ENCODE peak calls at places on chromosomes 13 and 19, in five cellular contexts. One of them, this sample, is unnamed.

GRCh38 chr19:43739419-43739818 is 15.3 kb downstream of the SMG9 start:
- DNase-seq in astrocyte of the spinal cord: no peak
- DNase-seq in upper lobe of right lung: no peak
- DNase-seq in fibroblast of mammary gland: no peak
- DNase-seq in activated B cell treated with CpG ODN at 0.5 μM for 24 hours: no peak
- DNase-seq in this sample: no peak

GRCh38 chr13:87859261-87859660 is 188.1 kb downstream of the SLITRK5 start:
- DNase-seq in activated B cell treated with CpG ODN at 0.5 μM for 24 hours: no peak
- DNase-seq in upper lobe of right lung: no peak
- DNase-seq in fibroblast of mammary gland: no peak
- DNase-seq in astrocyte of the spinal cord: no peak
- DNase-seq in this sample: no peak

GRCh38 chr19:17205237-17206140 is 9.7 kb upstream of the USE1 start:
- DNase-seq in upper lobe of right lung: peak
- DNase-seq in activated B cell treated with CpG ODN at 0.5 μM for 24 hours: peak
- DNase-seq in astrocyte of the spinal cord: peak
- DNase-seq in fibroblast of mammary gland: peak
- DNase-seq in this sample: no peak

GRCh38 chr19:51688665-51689571 is 4.2 kb upstream of the SPACA6 start:
- DNase-seq in fibroblast of mammary gland: peak
- DNase-seq in astrocyte of the spinal cord: peak
- DNase-seq in upper lobe of right lung: peak
- DNase-seq in activated B cell treated with CpG ODN at 0.5 μM for 24 hours: no peak
- DNase-seq in this sample: peak

GRCh38 chr13:78022164-78022877 is 103.7 kb upstream of the EDNRB start:
- DNase-seq in astrocyte of the spinal cord: peak
- DNase-seq in upper lobe of right lung: no peak
- DNase-seq in activated B cell treated with CpG ODN at 0.5 μM for 24 hours: peak
- DNase-seq in fibroblast of mammary gland: peak
- DNase-seq in this sample: no peak

GRCh38 chr19:31140717-31141116 is 208.5 kb downstream of the TSHZ3 start:
- DNase-seq in fibroblast of mammary gland: peak
- DNase-seq in activated B cell treated with CpG ODN at 0.5 μM for 24 hours: no peak
- DNase-seq in upper lobe of right lung: no peak
- DNase-seq in astrocyte of the spinal cord: peak
- DNase-seq in this sample: no peak

GRCh38 chr19:32287811-32288227 is 57.6 kb upstream of the ZNF507 start:
- DNase-seq in astrocyte of the spinal cord: peak
- DNase-seq in upper lobe of right lung: peak
- DNase-seq in fibroblast of mammary gland: peak
- DNase-seq in activated B cell treated with CpG ODN at 0.5 μM for 24 hours: no peak
- DNase-seq in this sample: no peak

GRCh38 chr19:29497686-29498436 is 27.9 kb upstream of the VSTM2B start:
- DNase-seq in upper lobe of right lung: peak
- DNase-seq in activated B cell treated with CpG ODN at 0.5 μM for 24 hours: no peak
- DNase-seq in astrocyte of the spinal cord: no peak
- DNase-seq in fibroblast of mammary gland: no peak
- DNase-seq in this sample: no peak

GRCh38 chr13:93235258-93236015 is 8.8 kb downstream of the GPC6 start:
- DNase-seq in activated B cell treated with CpG ODN at 0.5 μM for 24 hours: no peak
- DNase-seq in upper lobe of right lung: no peak
- DNase-seq in fibroblast of mammary gland: peak
- DNase-seq in astrocyte of the spinal cord: peak
- DNase-seq in this sample: no peak

GRCh38 chr19:38409631-38410133 is 6.8 kb downstream of the FAM98C start:
- DNase-seq in astrocyte of the spinal cord: peak
- DNase-seq in fibroblast of mammary gland: peak
- DNase-seq in activated B cell treated with CpG ODN at 0.5 μM for 24 hours: no peak
- DNase-seq in upper lobe of right lung: no peak
- DNase-seq in this sample: no peak

GRCh38 chr13:105464249-105464648 is 1071.2 kb downstream of the EFNB2 start:
- DNase-seq in fibroblast of mammary gland: no peak
- DNase-seq in activated B cell treated with CpG ODN at 0.5 μM for 24 hours: no peak
- DNase-seq in upper lobe of right lung: no peak
- DNase-seq in astrocyte of the spinal cord: peak
- DNase-seq in this sample: no peak

GRCh38 chr19:29694669-29695627 is 20.1 kb downstream of the C19orf12 start:
- DNase-seq in astrocyte of the spinal cord: peak
- DNase-seq in fibroblast of mammary gland: peak
- DNase-seq in activated B cell treated with CpG ODN at 0.5 μM for 24 hours: peak
- DNase-seq in upper lobe of right lung: peak
- DNase-seq in this sample: no peak

GRCh38 chr13:23558675-23559536 is 11.3 kb upstream of the TNFRSF19 start:
- DNase-seq in astrocyte of the spinal cord: peak
- DNase-seq in fibroblast of mammary gland: peak
- DNase-seq in activated B cell treated with CpG ODN at 0.5 μM for 24 hours: no peak
- DNase-seq in upper lobe of right lung: peak
- DNase-seq in this sample: no peak

GRCh38 chr19:55156202-55157063 is 1.1 kb downstream of the TNNI3 start:
- DNase-seq in astrocyte of the spinal cord: no peak
- DNase-seq in fibroblast of mammary gland: peak
- DNase-seq in activated B cell treated with CpG ODN at 0.5 μM for 24 hours: no peak
- DNase-seq in upper lobe of right lung: peak
- DNase-seq in this sample: peak

GRCh38 chr19:47589824-47590223 is 16.9 kb upstream of the ZNF541 start:
- DNase-seq in fibroblast of mammary gland: no peak
- DNase-seq in activated B cell treated with CpG ODN at 0.5 μM for 24 hours: no peak
- DNase-seq in astrocyte of the spinal cord: no peak
- DNase-seq in upper lobe of right lung: no peak
- DNase-seq in this sample: no peak

GRCh38 chr19:13956365-13956744 is 4.0 kb downstream of the DCAF15 start:
- DNase-seq in astrocyte of the spinal cord: no peak
- DNase-seq in fibroblast of mammary gland: no peak
- DNase-seq in activated B cell treated with CpG ODN at 0.5 μM for 24 hours: no peak
- DNase-seq in upper lobe of right lung: no peak
- DNase-seq in this sample: no peak

GRCh38 chr13:114031631-114032030 is 57.8 kb upstream of the C13orf46 start:
- DNase-seq in upper lobe of right lung: no peak
- DNase-seq in astrocyte of the spinal cord: no peak
- DNase-seq in activated B cell treated with CpG ODN at 0.5 μM for 24 hours: no peak
- DNase-seq in fibroblast of mammary gland: no peak
- DNase-seq in this sample: no peak

GRCh38 chr19:56678205-56678604 is 6.6 kb upstream of the ZNF835 start:
- DNase-seq in upper lobe of right lung: no peak
- DNase-seq in fibroblast of mammary gland: no peak
- DNase-seq in astrocyte of the spinal cord: no peak
- DNase-seq in activated B cell treated with CpG ODN at 0.5 μM for 24 hours: no peak
- DNase-seq in this sample: no peak

GRCh38 chr13:30796132-30796832 is 60.9 kb downstream of the ALOX5AP start:
- DNase-seq in activated B cell treated with CpG ODN at 0.5 μM for 24 hours: no peak
- DNase-seq in upper lobe of right lung: no peak
- DNase-seq in astrocyte of the spinal cord: peak
- DNase-seq in fibroblast of mammary gland: peak
- DNase-seq in this sample: no peak

GRCh38 chr13:63942372-63942771 is 2526.7 kb upstream of the PCDH20 start:
- DNase-seq in upper lobe of right lung: no peak
- DNase-seq in activated B cell treated with CpG ODN at 0.5 μM for 24 hours: no peak
- DNase-seq in astrocyte of the spinal cord: no peak
- DNase-seq in fibroblast of mammary gland: peak
- DNase-seq in this sample: no peak

GRCh38 chr13:67197704-67198103 is 32.4 kb downstream of the PCDH9 start:
- DNase-seq in activated B cell treated with CpG ODN at 0.5 μM for 24 hours: no peak
- DNase-seq in upper lobe of right lung: no peak
- DNase-seq in astrocyte of the spinal cord: no peak
- DNase-seq in fibroblast of mammary gland: no peak
- DNase-seq in this sample: no peak

GRCh38 chr19:15107056-15108010 is at the start of gene SYDE1:
- DNase-seq in activated B cell treated with CpG ODN at 0.5 μM for 24 hours: no peak
- DNase-seq in astrocyte of the spinal cord: peak
- DNase-seq in fibroblast of mammary gland: peak
- DNase-seq in upper lobe of right lung: no peak
- DNase-seq in this sample: no peak

GRCh38 chr19:5045956-5046338 is 77.0 kb downstream of the KDM4B start:
- DNase-seq in upper lobe of right lung: no peak
- DNase-seq in activated B cell treated with CpG ODN at 0.5 μM for 24 hours: no peak
- DNase-seq in astrocyte of the spinal cord: no peak
- DNase-seq in fibroblast of mammary gland: no peak
- DNase-seq in this sample: no peak

GRCh38 chr13:86569119-86569518 is 769.9 kb upstream of the SLITRK6 start:
- DNase-seq in upper lobe of right lung: no peak
- DNase-seq in astrocyte of the spinal cord: peak
- DNase-seq in fibroblast of mammary gland: peak
- DNase-seq in activated B cell treated with CpG ODN at 0.5 μM for 24 hours: no peak
- DNase-seq in this sample: no peak

GRCh38 chr13:20188649-20189553 is 3.8 kb downstream of the GJB2 start:
- DNase-seq in upper lobe of right lung: peak
- DNase-seq in astrocyte of the spinal cord: no peak
- DNase-seq in activated B cell treated with CpG ODN at 0.5 μM for 24 hours: no peak
- DNase-seq in fibroblast of mammary gland: no peak
- DNase-seq in this sample: no peak

GRCh38 chr19:3397266-3398022 is 31.1 kb downstream of the NFIC start:
- DNase-seq in fibroblast of mammary gland: peak
- DNase-seq in upper lobe of right lung: peak
- DNase-seq in activated B cell treated with CpG ODN at 0.5 μM for 24 hours: no peak
- DNase-seq in astrocyte of the spinal cord: peak
- DNase-seq in this sample: no peak

GRCh38 chr19:33502521-33502920 is 19.1 kb downstream of the PEPD start:
- DNase-seq in fibroblast of mammary gland: no peak
- DNase-seq in activated B cell treated with CpG ODN at 0.5 μM for 24 hours: no peak
- DNase-seq in upper lobe of right lung: no peak
- DNase-seq in astrocyte of the spinal cord: no peak
- DNase-seq in this sample: no peak

GRCh38 chr19:9323557-9323918 is 441 bp upstream of the ZNF559 start:
- DNase-seq in astrocyte of the spinal cord: peak
- DNase-seq in upper lobe of right lung: peak
- DNase-seq in activated B cell treated with CpG ODN at 0.5 μM for 24 hours: no peak
- DNase-seq in fibroblast of mammary gland: peak
- DNase-seq in this sample: no peak

DNA sequence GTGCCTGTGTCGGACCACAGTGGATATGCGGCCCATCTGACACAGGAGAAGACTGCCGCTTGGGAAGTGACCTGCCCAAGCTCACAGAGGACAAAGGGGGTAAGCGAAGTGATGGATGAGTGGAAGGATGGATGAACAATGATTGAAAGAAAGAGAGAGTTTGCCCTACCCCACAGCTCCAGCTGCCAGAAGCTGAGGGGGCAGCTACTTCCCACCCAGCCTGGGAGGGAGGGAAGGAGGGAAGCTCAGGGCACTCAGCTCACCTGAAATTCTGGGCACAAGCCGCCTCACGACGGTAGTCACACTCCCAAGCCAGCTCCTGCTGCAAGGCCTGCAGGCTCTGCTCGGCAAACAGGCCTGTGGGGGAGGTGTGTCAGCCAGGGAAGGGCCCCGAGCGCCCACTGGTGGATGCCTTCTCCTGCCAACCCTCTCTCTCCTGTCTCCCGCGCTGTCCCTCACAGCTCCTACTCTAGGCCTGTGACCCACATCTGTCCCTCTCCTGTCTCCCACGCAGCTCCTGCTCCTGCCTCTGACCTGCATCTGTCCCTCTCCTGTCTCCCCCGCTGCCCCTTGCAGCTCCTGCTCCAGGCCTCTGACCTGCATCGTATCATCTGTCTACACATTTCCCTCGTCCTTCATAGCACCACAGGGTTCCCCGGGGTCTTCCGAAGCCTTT is 12.0 kb upstream of the NUMBL start:
- DNase-seq in astrocyte of the spinal cord: peak
- DNase-seq in fibroblast of mammary gland: no peak
- DNase-seq in activated B cell treated with CpG ODN at 0.5 μM for 24 hours: no peak
- DNase-seq in upper lobe of right lung: no peak
- DNase-seq in this sample: no peak
- TF ChIP-seq CTCF in astrocyte of the spinal cord: peak
- TF ChIP-seq CTCF in fibroblast of mammary gland: peak
- TF ChIP-seq CTCF in activated B cell treated with CpG ODN at 0.5 μM for 24 hours: no peak
- TF ChIP-seq CTCF in upper lobe of right lung: no peak
- TF ChIP-seq CTCF in this sample: no peak

GRCh38 chr13:40789275-40790231 is at the start of gene SLC25A15:
- DNase-seq in upper lobe of right lung: peak
- DNase-seq in astrocyte of the spinal cord: peak
- DNase-seq in fibroblast of mammary gland: peak
- DNase-seq in activated B cell treated with CpG ODN at 0.5 μM for 24 hours: peak
- DNase-seq in this sample: peak
- TF ChIP-seq CTCF in upper lobe of right lung: peak
- TF ChIP-seq CTCF in astrocyte of the spinal cord: no peak
- TF ChIP-seq CTCF in fibroblast of mammary gland: no peak
- TF ChIP-seq CTCF in activated B cell treated with CpG ODN at 0.5 μM for 24 hours: no peak
- TF ChIP-seq CTCF in this sample: no peak

GRCh38 chr19:40392894-40393517 is 3.0 kb upstream of the HIPK4 start:
- DNase-seq in fibroblast of mammary gland: no peak
- DNase-seq in activated B cell treated with CpG ODN at 0.5 μM for 24 hours: no peak
- DNase-seq in upper lobe of right lung: peak
- DNase-seq in astrocyte of the spinal cord: no peak
- DNase-seq in this sample: no peak
- TF ChIP-seq CTCF in fibroblast of mammary gland: peak
- TF ChIP-seq CTCF in activated B cell treated with CpG ODN at 0.5 μM for 24 hours: no peak
- TF ChIP-seq CTCF in upper lobe of right lung: peak
- TF ChIP-seq CTCF in astrocyte of the spinal cord: peak
- TF ChIP-seq CTCF in this sample: no peak

DNA sequence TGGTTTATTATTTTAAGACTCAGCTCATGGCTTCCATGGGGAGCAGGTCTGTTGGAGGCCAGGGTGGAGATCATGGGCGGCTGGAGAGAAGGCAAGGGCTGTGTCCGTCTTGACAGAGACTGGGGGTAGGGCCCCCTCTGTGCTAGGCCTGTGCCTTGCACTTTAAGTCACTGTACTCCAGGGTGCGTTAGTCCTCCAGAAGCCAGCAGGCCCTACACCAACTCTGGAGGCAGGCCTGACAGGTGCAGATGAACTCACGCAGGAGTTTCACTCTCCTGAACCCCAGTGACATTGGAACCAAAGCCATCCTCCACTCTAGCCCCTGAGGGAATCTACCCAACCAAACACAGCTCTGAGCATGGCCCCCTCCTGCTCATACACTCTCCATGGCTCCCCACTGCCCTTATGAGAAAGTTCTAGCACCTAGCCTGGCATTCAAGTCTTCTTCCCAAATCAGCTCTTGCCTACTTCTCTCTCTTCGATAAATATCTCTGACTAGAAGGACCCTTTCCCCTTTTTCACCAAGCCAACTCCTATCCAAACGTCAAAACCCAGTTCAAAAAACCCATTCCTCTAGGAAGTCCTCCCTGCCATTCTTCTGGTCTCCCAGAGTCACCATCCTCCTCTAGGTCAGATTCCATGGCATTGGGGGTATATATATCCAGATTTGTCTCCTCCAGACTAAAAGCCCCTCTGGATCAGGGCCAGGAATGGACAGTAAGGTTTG is 15.1 kb downstream of the MEF2B start:
- DNase-seq in activated B cell treated with CpG ODN at 0.5 μM for 24 hours: no peak
- DNase-seq in astrocyte of the spinal cord: no peak
- DNase-seq in fibroblast of mammary gland: no peak
- DNase-seq in upper lobe of right lung: no peak
- DNase-seq in this sample: no peak
- TF ChIP-seq CTCF in activated B cell treated with CpG ODN at 0.5 μM for 24 hours: no peak
- TF ChIP-seq CTCF in astrocyte of the spinal cord: no peak
- TF ChIP-seq CTCF in fibroblast of mammary gland: no peak
- TF ChIP-seq CTCF in upper lobe of right lung: no peak
- TF ChIP-seq CTCF in this sample: no peak